ENCODE peak calls at places on chromosomes 11 and 22, in seven cellular contexts. G is stimulated activated naive B cell treated with anti-CD40 and anti-IgM and Interleukin-4, amounts not matched to agents 10 μg/mL and 1 μg/mL and 100 μg/mL, for 72 hours; U is colonic mucosa; R is T follicular helper cell; F is fibroblast of pulmonary artery; L is NCI-H1436; Y is ureter. D is an unnamed sample.

GRCh38 chr22:39448205-39449054 is 8.4 kb upstream of the MGAT3 start:
- DNase-seq in G (no peak), U (no peak), Y (peak; percentile 85), F (no peak), R (no peak), L (no peak), D (no peak)

GRCh38 chr22:36333632-36334031 is 54.1 kb downstream of the MYH9 start:
- DNase-seq in R (no peak), L (no peak), U (no peak), F (no peak), Y (no peak), G (no peak), D (no peak)

GRCh38 chr22:20919718-20920117 is 2.5 kb downstream of the CRKL start:
- DNase-seq in G (no peak), L (no peak), Y (no peak), U (no peak), R (no peak), F (no peak), D (no peak)

GRCh38 chr11:128181090-128181485 is 406.3 kb downstream of the ETS1 start:
- DNase-seq in U (no peak), F (peak; percentile 97), G (no peak), Y (no peak), R (no peak), L (no peak), D (no peak)

GRCh38 chr22:29782061-29782845 is 15.1 kb downstream of the UQCR10 start:
- DNase-seq in R (no peak), G (no peak), U (peak; percentile 65), L (no peak), Y (peak; percentile 67), F (peak; percentile 28), D (no peak)

GRCh38 chr11:15603208-15603607 is 488.5 kb downstream of the INSC start:
- DNase-seq in G (no peak), L (no peak), F (no peak), Y (no peak), R (no peak), U (no peak), D (no peak)

GRCh38 chr11:120666121-120666639 is 154.6 kb downstream of the GRIK4 start:
- DNase-seq in R (no peak), Y (no peak), F (no peak), U (no peak), L (no peak), G (no peak), D (no peak)

GRCh38 chr11:132342408-132342807 is 972.0 kb downstream of the NTM start:
- DNase-seq in F (no peak), Y (no peak), L (no peak), G (no peak), U (no peak), R (no peak), D (no peak)

D was measured in SJSA1.